ENCODE peak calls at places on chromosomes 2 and 18, in eight cellular contexts. T is psoas muscle, P is transverse colon, Q is stomach, A is HepG2, G is uterus, N is endothelial cell of umbilical vein, V is pancreas. B is an unnamed sample.
A peak's percentile ranks its signal among the peaks of the same experiment; 100 is the strongest.

GRCh38 chr2:142734231-142734630 is 143.2 kb upstream of the KYNU start:
- DNase-seq in T (no peak), P (no peak), Q (no peak), A (no peak), G (no peak), N (no peak), V (no peak), B (no peak)

GRCh38 chr2:37357053-37357452 is 12.6 kb downstream of the QPCT start:
- DNase-seq in T (no peak), P (no peak), Q (no peak), A (no peak), G (no peak), N (no peak), V (no peak), B (no peak)

GRCh38 chr2:152335851-152336102 is 803 bp downstream of the FMNL2 start:
- DNase-seq in T (no peak), P (no peak), Q (no peak), A (no peak), G (peak; percentile 23), N (no peak), V (peak; percentile 21), B (peak; percentile 42)

GRCh38 chr18:26747131-26747475 is 118.4 kb downstream of the AQP4 start:
- DNase-seq in T (no peak), P (no peak), Q (no peak), A (no peak), G (no peak), N (no peak), V (no peak), B (no peak)

GRCh38 chr2:159164457-159164894 is 122.0 kb downstream of the WDSUB1 start:
- DNase-seq in T (no peak), P (no peak), Q (no peak), A (no peak), G (no peak), N (peak; percentile 71), V (no peak), B (no peak)

GRCh38 chr2:110126926-110127325 is 11.3 kb upstream of the MALL start:
- DNase-seq in T (no peak), P (no peak), Q (no peak), A (peak; percentile 25), G (no peak), N (no peak), V (no peak), B (no peak)

GRCh38 chr2:240024766-240025165 is 376 bp downstream of the NDUFA10 start:
- DNase-seq in T (no peak), P (no peak), Q (no peak), A (peak; percentile 45), G (no peak), N (peak; percentile 15), V (no peak), B (no peak)

GRCh38 chr2:240255811-240256703 is 115.6 kb upstream of the OTOS start:
- DNase-seq in T (peak; percentile 49), P (no peak), Q (peak; percentile 23), A (peak; percentile 96), G (no peak), N (no peak), V (peak; percentile 61), B (peak; percentile 81)

GRCh38 chr2:177328056-177328455 is 63.5 kb upstream of the NFE2L2 start:
- DNase-seq in T (no peak), P (no peak), Q (no peak), A (no peak), G (no peak), N (peak; percentile 66), V (no peak), B (no peak)

GRCh38 chr18:79326413-79327198 is 69.1 kb upstream of the NFATC1 start:
- DNase-seq in T (no peak), P (no peak), Q (no peak), A (no peak), G (no peak), N (no peak), V (no peak), B (no peak)

GRCh38 chr2:204453730-204454167 is 91.5 kb upstream of the PARD3B start:
- DNase-seq in T (peak; percentile 14), P (peak; percentile 47), Q (peak; percentile 35), A (no peak), G (peak; percentile 19), N (peak; percentile 90), V (peak; percentile 29), B (peak; percentile 84)

GRCh38 chr2:79776461-79777146 is 263.8 kb downstream of the CTNNA2 start:
- DNase-seq in T (no peak), P (no peak), Q (no peak), A (no peak), G (no peak), N (no peak), V (no peak), B (no peak)

GRCh38 chr2:46917628-46918027 is 2.0 kb upstream of the MCFD2 start:
- DNase-seq in T (no peak), P (no peak), Q (no peak), A (no peak), G (no peak), N (no peak), V (no peak), B (no peak)

GRCh38 chr2:97645112-97645699 is 656 bp upstream of the COX5B start:
- DNase-seq in T (no peak), P (no peak), Q (no peak), A (no peak), G (no peak), N (no peak), V (no peak), B (no peak)

GRCh38 chr2:24466871-24467870 is 23.9 kb upstream of the NCOA1 start:
- DNase-seq in T (no peak), P (no peak), Q (no peak), A (no peak), G (no peak), N (no peak), V (no peak), B (no peak)

GRCh38 chr2:110732422-110733413 is at the start of gene ACOXL:
- DNase-seq in T (no peak), P (peak; percentile 73), Q (peak; percentile 72), A (no peak), G (no peak), N (no peak), V (peak; percentile 39), B (peak; percentile 83)

GRCh38 chr2:212912445-212913103 is 238.8 kb downstream of the IKZF2 start:
- DNase-seq in T (no peak), P (peak; percentile 77), Q (peak; percentile 57), A (peak; percentile 18), G (no peak), N (peak; percentile 87), V (no peak), B (no peak)

GRCh38 chr2:36441816-36442215 is 86.2 kb downstream of the CRIM1 start:
- DNase-seq in T (no peak), P (no peak), Q (no peak), A (no peak), G (peak; percentile 31), N (peak; percentile 85), V (no peak), B (no peak)

GRCh38 chr2:122734756-122735155 is 979.3 kb downstream of the TSN start:
- DNase-seq in T (no peak), P (no peak), Q (no peak), A (no peak), G (no peak), N (no peak), V (no peak), B (no peak)

GRCh38 chr2:220077488-220077887 is 450.1 kb downstream of the SLC4A3 start:
- DNase-seq in T (no peak), P (no peak), Q (no peak), A (no peak), G (no peak), N (no peak), V (no peak), B (no peak)

GRCh38 chr2:72148975-72149555 is 1.4 kb upstream of the CYP26B1 start:
- DNase-seq in T (peak; percentile 51), P (peak; percentile 46), Q (peak; percentile 39), A (no peak), G (peak; percentile 14), N (peak; percentile 31), V (no peak), B (peak; percentile 40)

GRCh38 chr2:108583903-108584520 is 49.7 kb downstream of the LIMS1 start:
- DNase-seq in T (peak; percentile 29), P (peak; percentile 66), Q (peak; percentile 70), A (peak; percentile 82), G (peak; percentile 76), N (peak; percentile 83), V (peak; percentile 63), B (peak; percentile 62)

GRCh38 chr18:51038110-51038509 is 8.1 kb downstream of the SMAD4 start:
- DNase-seq in T (peak; percentile 19), P (no peak), Q (no peak), A (peak; percentile 94), G (no peak), N (no peak), V (peak; percentile 37), B (peak; percentile 20)

GRCh38 chr18:8791171-8791651 is 85.9 kb downstream of the MTCL1 start:
- DNase-seq in T (no peak), P (no peak), Q (no peak), A (peak; percentile 23), G (no peak), N (peak; percentile 49), V (no peak), B (no peak)
- H3K4me1 ChIP-seq in T (peaks cover 7% of the 10 kb centered on the region), P (peaks cover 11% of the 10 kb centered on the region), Q (peaks cover 35% of the 10 kb centered on the region), A (peaks cover 51% of the 10 kb centered on the region), G (no peaks in the 10 kb centered on the region), N (peaks cover 46% of the 10 kb centered on the region), V (peaks cover 5% of the 10 kb centered on the region), B (peaks cover 10% of the 10 kb centered on the region)

GRCh38 chr18:23503038-23503966 is at the start of gene RMC1:
- DNase-seq in T (peak; percentile 98), P (peak; percentile 98), Q (peak; percentile 98), A (peak; percentile 80), G (peak; percentile 95), N (peak; percentile 92), V (peak; percentile 97), B (peak; percentile 95)
- TF ChIP-seq CTCF in T (no peak), P (no peak), Q (no peak), A (peak; percentile 73), G (peak; percentile 22), N (peak; percentile 5), V (no peak), B (peak; percentile 21)

DNA sequence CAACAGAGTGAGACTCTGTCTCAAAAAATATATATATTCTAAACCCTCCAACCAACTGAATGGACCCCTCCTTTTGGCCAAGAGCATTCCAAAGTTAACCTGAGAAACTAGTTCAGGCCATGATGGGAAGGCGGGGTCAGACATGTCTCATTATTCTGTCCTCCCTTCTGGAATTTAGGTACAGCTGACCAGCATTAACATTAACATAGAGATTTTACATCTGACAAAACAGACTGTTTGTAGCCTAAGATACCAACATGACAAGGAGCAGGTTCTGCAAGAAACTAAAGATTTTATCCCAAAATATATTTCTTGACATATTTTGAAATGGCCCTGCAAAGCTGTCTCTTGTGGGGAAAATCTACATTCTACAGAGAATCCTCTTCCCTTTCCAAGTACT is 6.8 kb upstream of the PDK1 start:
- DNase-seq in T (no peak), P (no peak), Q (no peak), A (no peak), G (no peak), N (no peak), V (no peak), B (no peak)
- H3K9me3 ChIP-seq in T (no peaks in the 10 kb centered on the region), P (no peaks in the 10 kb centered on the region), Q (no peaks in the 10 kb centered on the region), A (no peaks in the 10 kb centered on the region), G (no peaks in the 10 kb centered on the region), N (no peaks in the 10 kb centered on the region), V (no peaks in the 10 kb centered on the region), B (no peaks in the 10 kb centered on the region)

DNA sequence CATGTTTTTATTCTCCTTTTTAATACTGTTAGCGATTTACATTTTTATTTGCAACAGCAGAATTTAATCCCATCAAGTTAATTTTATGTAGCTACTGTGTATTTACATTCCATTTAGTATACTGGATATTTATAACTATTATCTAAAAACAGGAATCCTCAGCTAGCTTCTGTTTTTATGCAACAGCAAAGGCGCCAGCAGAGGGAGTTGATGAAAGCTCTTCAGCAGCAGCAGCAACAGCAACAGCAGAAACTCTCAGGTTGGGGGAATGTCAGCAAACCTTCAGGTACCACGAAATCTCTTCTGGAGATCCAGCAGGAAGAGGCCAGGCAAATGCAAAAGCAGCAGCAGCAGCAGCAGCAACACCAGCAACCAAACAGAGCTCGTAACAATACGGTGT is 26.2 kb upstream of the SNORC start:
- DNase-seq in T (no peak), P (no peak), Q (no peak), A (no peak), G (no peak), N (no peak), V (no peak), B (no peak)
- H3K4me1 ChIP-seq in T (peaks cover 18% of the 10 kb centered on the region), P (peaks cover 13% of the 10 kb centered on the region), Q (peaks cover 17% of the 10 kb centered on the region), A (peaks cover 13% of the 10 kb centered on the region), G (no peaks in the 10 kb centered on the region), N (peaks cover 17% of the 10 kb centered on the region), V (peaks cover 17% of the 10 kb centered on the region), B (no peaks in the 10 kb centered on the region)